ENCODE peak calls at places on chromosomes 16 and 17, in six cellular contexts. A, W, P, S, Q and Y are unnamed samples.

GRCh38 chr16:65069090-65069489 is 52.8 kb downstream of the CDH11 start:
- DNase-seq in S (no peak), Q (peak), P (no peak), W (no peak), A (peak), Y (peak)

GRCh38 chr16:11016993-11017392 is 72.6 kb downstream of the CLEC16A start:
- DNase-seq in A (peak), Q (peak), P (no peak), S (peak), W (peak), Y (peak)

GRCh38 chr17:10349403-10349802 is 23.4 kb downstream of the MYH13 start:
- DNase-seq in P (peak), S (no peak), Q (no peak), W (no peak), A (no peak), Y (no peak)

GRCh38 chr16:67782567-67783352 is 23.6 kb downstream of the RANBP10 start:
- DNase-seq in Q (no peak), S (no peak), P (no peak), A (no peak), W (no peak), Y (no peak)

GRCh38 chr17:79985361-79985760 is 50.3 kb downstream of the TBC1D16 start:
- DNase-seq in P (no peak), Q (no peak), W (no peak), A (no peak), S (no peak), Y (no peak)

GRCh38 chr17:68053237-68054030 is 17.9 kb downstream of the KPNA2 start:
- DNase-seq in W (no peak), Q (peak), A (peak), P (no peak), S (peak), Y (peak)

GRCh38 chr17:29788045-29788444 is 142.0 kb downstream of the SSH2 start:
- DNase-seq in S (no peak), W (no peak), A (no peak), P (no peak), Q (no peak), Y (no peak)

GRCh38 chr17:32777436-32777835 is 99.5 kb downstream of the MYO1D start:
- DNase-seq in A (peak), W (no peak), S (no peak), P (no peak), Q (no peak), Y (peak)

GRCh38 chr17:45577571-45578279 is 87.2 kb upstream of the PLEKHM1 start:
- DNase-seq in P (no peak), S (no peak), A (no peak), W (no peak), Q (peak), Y (no peak)

GRCh38 chr16:22360963-22361659 is 13.3 kb downstream of the CDR2 start:
- DNase-seq in P (no peak), Q (peak), A (no peak), S (no peak), W (no peak), Y (no peak)

GRCh38 chr17:61404702-61405046 is 5.0 kb downstream of the TBX2 start:
- DNase-seq in Q (no peak), A (no peak), W (no peak), P (peak), S (no peak), Y (no peak)

GRCh38 chr16:27500801-27501200 is 48.9 kb downstream of the GTF3C1 start:
- DNase-seq in A (no peak), P (no peak), S (no peak), W (no peak), Q (no peak), Y (no peak)